ENCODE peak calls at places on chromosome 20, in six cellular contexts. C, R, M, Z, X and A are unnamed samples. For H3K4me1, the result is how much of the 10 kb centered on the place peaks cover.

GRCh38 chr20:61556116-61556515 is 304.1 kb downstream of the CDH4 start:
- DNase-seq in C (no peak), R (no peak), M (no peak), Z (no peak), X (no peak), A (no peak)

GRCh38 chr20:61753196-61753942 is 312.3 kb downstream of the TAF4 start:
- DNase-seq in C (no peak), R (no peak), M (no peak), Z (no peak), X (no peak), A (no peak)

GRCh38 chr20:51359401-51359800 is 183.1 kb downstream of the NFATC2 start:
- DNase-seq in C (no peak), R (no peak), M (no peak), Z (no peak), X (no peak), A (no peak)

GRCh38 chr20:58150772-58151171 is 77.7 kb downstream of the ANKRD60 start:
- DNase-seq in C (no peak), R (peak), M (peak), Z (no peak), X (no peak), A (no peak)

GRCh38 chr20:59027746-59028320 is 4.3 kb downstream of the ATP5F1E start:
- DNase-seq in C (no peak), R (no peak), M (no peak), Z (no peak), X (peak), A (no peak)

GRCh38 chr20:62430871-62431447 is 3.6 kb upstream of the RBBP8NL start:
- DNase-seq in C (no peak), R (no peak), M (no peak), Z (no peak), X (no peak), A (no peak)

GRCh38 chr20:57791178-57791945 is 81.5 kb upstream of the PMEPA1 start:
- DNase-seq in C (no peak), R (no peak), M (no peak), Z (no peak), X (no peak), A (no peak)

GRCh38 chr20:15600565-15600964 is 972.7 kb downstream of the KIF16B start:
- DNase-seq in C (no peak), R (no peak), M (no peak), Z (no peak), X (no peak), A (no peak)

GRCh38 chr20:45340236-45340847 is 7.9 kb downstream of the SDC4 start:
- DNase-seq in C (no peak), R (no peak), M (no peak), Z (no peak), X (peak), A (no peak)

GRCh38 chr20:57993738-57994431 is 234.6 kb downstream of the ANKRD60 start:
- DNase-seq in C (no peak), R (no peak), M (no peak), Z (no peak), X (no peak), A (no peak)

GRCh38 chr20:1389703-1390385 is 3.0 kb downstream of the FKBP1A start:
- DNase-seq in C (no peak), R (no peak), M (peak), Z (no peak), X (no peak), A (no peak)

GRCh38 chr20:13525225-13525940 is 113.3 kb downstream of the TASP1 start:
- DNase-seq in C (no peak), R (no peak), M (no peak), Z (no peak), X (no peak), A (no peak)

GRCh38 chr20:58228484-58229197 is at the start of gene ANKRD60:
- DNase-seq in C (no peak), R (peak), M (no peak), Z (peak), X (peak), A (no peak)

GRCh38 chr20:137668-138131 is 4.7 kb upstream of the DEFB126 start:
- DNase-seq in C (no peak), R (no peak), M (no peak), Z (no peak), X (no peak), A (peak)

GRCh38 chr20:58018590-58018989 is 209.9 kb downstream of the ANKRD60 start:
- DNase-seq in C (peak), R (peak), M (no peak), Z (no peak), X (peak), A (no peak)

GRCh38 chr20:869606-870005 is 36.1 kb downstream of the FAM110A start:
- DNase-seq in C (peak), R (no peak), M (no peak), Z (no peak), X (no peak), A (no peak)

GRCh38 chr20:36399969-36400545 is 93.9 kb downstream of the DLGAP4 start:
- DNase-seq in C (no peak), R (no peak), M (no peak), Z (no peak), X (no peak), A (no peak)

GRCh38 chr20:37991506-37992302 is 41.6 kb downstream of the TTI1 start:
- DNase-seq in C (no peak), R (no peak), M (no peak), Z (no peak), X (no peak), A (no peak)

GRCh38 chr20:25318471-25319240 is 70.8 kb downstream of the PYGB start:
- DNase-seq in C (peak), R (no peak), M (no peak), Z (peak), X (peak), A (peak)

GRCh38 chr20:11032611-11033010 is 358.8 kb upstream of the JAG1 start:
- DNase-seq in C (no peak), R (peak), M (no peak), Z (no peak), X (no peak), A (no peak)

GRCh38 chr20:15604406-15604805 is 968.8 kb downstream of the KIF16B start:
- DNase-seq in C (no peak), R (no peak), M (no peak), Z (no peak), X (no peak), A (no peak)

GRCh38 chr20:7702141-7702540 is 238.1 kb downstream of the HAO1 start:
- DNase-seq in C (no peak), R (no peak), M (no peak), Z (no peak), X (no peak), A (no peak)

GRCh38 chr20:38256021-38256420 is 4.5 kb downstream of the KIAA1755 start:
- DNase-seq in C (no peak), R (no peak), M (no peak), Z (no peak), X (no peak), A (no peak)

GRCh38 chr20:34062651-34063482 is 49.2 kb downstream of the EIF2S2 start:
- DNase-seq in C (no peak), R (no peak), M (no peak), Z (no peak), X (no peak), A (no peak)

GRCh38 chr20:38304845-38305447 is 990 bp downstream of the BPI start:
- DNase-seq in C (peak), R (peak), M (peak), Z (no peak), X (no peak), A (peak)

GRCh38 chr20:19789446-19789845 is 31.4 kb downstream of the RIN2 start:
- DNase-seq in C (no peak), R (no peak), M (no peak), Z (no peak), X (no peak), A (no peak)

GRCh38 chr20:11719153-11719552 is 198.5 kb upstream of the BTBD3 start:
- DNase-seq in C (no peak), R (peak), M (no peak), Z (no peak), X (no peak), A (no peak)

GRCh38 chr20:46087161-46087560 is 2.6 kb downstream of the NCOA5 start:
- DNase-seq in C (no peak), R (no peak), M (no peak), Z (no peak), X (no peak), A (peak)

GRCh38 chr20:5863040-5863811 is 87.1 kb downstream of the TRMT6 start:
- DNase-seq in C (peak), R (no peak), M (no peak), Z (no peak), X (peak), A (no peak)

GRCh38 chr20:52746190-52746589 is 226.0 kb upstream of the TSHZ2 start:
- DNase-seq in C (no peak), R (peak), M (no peak), Z (no peak), X (no peak), A (no peak)
- TF ChIP-seq CTCF in C (no peak), R (no peak), M (no peak), Z (no peak), X (no peak), A (no peak)

GRCh38 chr20:63952769-63953168 is 3.4 kb downstream of the UCKL1 start:
- DNase-seq in C (no peak), R (no peak), M (no peak), Z (no peak), X (no peak), A (no peak)
- H3K4me1 ChIP-seq in C (half or more), R (under half), M (under half), Z (half or more), X (under half), A (under half)

DNA sequence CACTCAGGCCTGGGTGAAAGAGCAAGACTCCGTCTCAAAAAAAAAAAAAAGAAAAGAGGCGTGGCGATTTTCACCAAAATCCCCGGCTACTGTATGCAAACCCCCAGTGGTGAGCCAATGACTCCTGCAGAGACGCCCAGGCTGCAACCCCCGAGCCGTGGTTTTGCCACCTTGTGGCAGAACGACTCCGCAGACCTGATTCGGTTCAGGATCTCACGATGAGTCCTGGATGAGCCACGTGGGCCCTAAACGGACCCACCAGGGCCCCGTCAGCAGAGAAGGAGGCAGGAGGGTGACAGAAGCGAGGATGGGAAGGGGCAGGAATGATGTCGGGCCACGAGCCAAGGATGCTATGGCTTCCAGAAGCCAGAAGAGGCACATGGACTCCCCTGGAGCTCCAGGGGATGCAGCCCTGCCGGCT is 42.5 kb downstream of the SLC2A4RG start:
- DNase-seq in C (no peak), R (no peak), M (no peak), Z (peak), X (no peak), A (peak)
- TF ChIP-seq CTCF in C (no peak), R (peak), M (no peak), Z (peak), X (no peak), A (peak)

DNA sequence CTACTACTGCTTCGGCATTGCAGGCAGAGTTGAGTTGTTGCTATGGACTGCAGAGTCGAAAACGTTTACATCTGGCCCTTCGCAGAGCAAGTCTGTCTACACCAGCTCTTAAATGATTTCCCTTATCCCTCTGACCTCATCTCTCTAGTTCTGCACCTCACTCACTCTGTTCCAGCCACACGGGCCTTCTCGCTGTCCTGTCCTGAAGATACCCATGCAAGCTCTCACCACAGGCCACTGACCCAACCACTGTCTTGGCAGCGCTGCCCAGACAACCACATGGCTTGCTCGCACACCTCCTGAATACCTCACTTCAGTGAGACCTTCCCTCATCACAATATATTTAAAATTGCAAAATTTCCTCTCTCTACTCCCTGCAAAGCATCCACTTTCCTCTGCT is 31.4 kb downstream of the B4GALT5 start:
- DNase-seq in C (no peak), R (no peak), M (no peak), Z (no peak), X (no peak), A (no peak)
- H3K4me1 ChIP-seq in C (half or more), R (under half), M (under half), Z (under half), X (half or more), A (under half)